ENCODE peak calls at places on chromosome X, in eight cellular contexts. One of them, this sample, is unnamed.

GRCh38 chrX:12975670-12975965 is 708 bp downstream of the TMSB4X start:
- DNase-seq in Panc1: no peak
- DNase-seq in cardiac fibroblast: no peak
- DNase-seq in OCI-LY7: no peak
- DNase-seq in tibial artery: no peak
- DNase-seq in mesothelial cell of epicardium: no peak
- DNase-seq in psoas muscle: peak; percentile 37
- DNase-seq in lower leg skin: no peak
- DNase-seq in this sample: peak; percentile 70

GRCh38 chrX:7334253-7334935 is 186.4 kb upstream of the PUDP start:
- DNase-seq in OCI-LY7: no peak
- DNase-seq in mesothelial cell of epicardium: no peak
- DNase-seq in tibial artery: no peak
- DNase-seq in psoas muscle: no peak
- DNase-seq in cardiac fibroblast: peak; percentile 80
- DNase-seq in Panc1: no peak
- DNase-seq in lower leg skin: no peak
- DNase-seq in this sample: no peak

GRCh38 chrX:27728291-27728690 is 79.5 kb upstream of the MAGEB10 start:
- DNase-seq in Panc1: no peak
- DNase-seq in tibial artery: no peak
- DNase-seq in OCI-LY7: no peak
- DNase-seq in lower leg skin: no peak
- DNase-seq in cardiac fibroblast: peak; percentile 63
- DNase-seq in mesothelial cell of epicardium: no peak
- DNase-seq in psoas muscle: no peak
- DNase-seq in this sample: no peak

GRCh38 chrX:39453847-39454645 is 643.7 kb downstream of the BCOR start:
- DNase-seq in Panc1: no peak
- DNase-seq in lower leg skin: no peak
- DNase-seq in cardiac fibroblast: no peak
- DNase-seq in OCI-LY7: no peak
- DNase-seq in mesothelial cell of epicardium: no peak
- DNase-seq in psoas muscle: no peak
- DNase-seq in tibial artery: no peak
- DNase-seq in this sample: no peak

GRCh38 chrX:136725446-136726104 is 55.2 kb downstream of the ARHGEF6 start:
- DNase-seq in tibial artery: peak; percentile 63
- DNase-seq in OCI-LY7: no peak
- DNase-seq in lower leg skin: peak; percentile 15
- DNase-seq in psoas muscle: peak; percentile 28
- DNase-seq in Panc1: no peak
- DNase-seq in mesothelial cell of epicardium: no peak
- DNase-seq in cardiac fibroblast: peak; percentile 75
- DNase-seq in this sample: no peak

GRCh38 chrX:135086197-135086854 is 34.0 kb downstream of the ETDB start:
- DNase-seq in psoas muscle: no peak
- DNase-seq in lower leg skin: peak; percentile 22
- DNase-seq in OCI-LY7: peak; percentile 71
- DNase-seq in tibial artery: no peak
- DNase-seq in mesothelial cell of epicardium: no peak
- DNase-seq in Panc1: peak; percentile 71
- DNase-seq in cardiac fibroblast: peak; percentile 71
- DNase-seq in this sample: no peak

GRCh38 chrX:126824596-126824995 is 5.1 kb downstream of the PRR32 start:
- DNase-seq in cardiac fibroblast: no peak
- DNase-seq in Panc1: no peak
- DNase-seq in tibial artery: no peak
- DNase-seq in mesothelial cell of epicardium: no peak
- DNase-seq in OCI-LY7: no peak
- DNase-seq in lower leg skin: no peak
- DNase-seq in psoas muscle: no peak
- DNase-seq in this sample: no peak

GRCh38 chrX:3609800-3610199 is 103.6 kb downstream of the PRKX start:
- DNase-seq in lower leg skin: no peak
- DNase-seq in mesothelial cell of epicardium: no peak
- DNase-seq in cardiac fibroblast: peak; percentile 76
- DNase-seq in Panc1: no peak
- DNase-seq in OCI-LY7: no peak
- DNase-seq in psoas muscle: no peak
- DNase-seq in tibial artery: no peak
- DNase-seq in this sample: no peak

GRCh38 chrX:152276277-152276676 is 137.9 kb upstream of the MAGEA10 start:
- DNase-seq in cardiac fibroblast: no peak
- DNase-seq in mesothelial cell of epicardium: no peak
- DNase-seq in psoas muscle: no peak
- DNase-seq in Panc1: no peak
- DNase-seq in tibial artery: no peak
- DNase-seq in lower leg skin: no peak
- DNase-seq in OCI-LY7: no peak
- DNase-seq in this sample: no peak

GRCh38 chrX:29617276-29617675 is 598.1 kb upstream of the MAGEB2 start:
- DNase-seq in lower leg skin: no peak
- DNase-seq in psoas muscle: no peak
- DNase-seq in tibial artery: no peak
- DNase-seq in OCI-LY7: no peak
- DNase-seq in mesothelial cell of epicardium: no peak
- DNase-seq in Panc1: no peak
- DNase-seq in cardiac fibroblast: peak; percentile 77
- DNase-seq in this sample: no peak

GRCh38 chrX:10021461-10022272 is 54.5 kb downstream of the CLDN34 start:
- DNase-seq in lower leg skin: no peak
- DNase-seq in cardiac fibroblast: no peak
- DNase-seq in OCI-LY7: no peak
- DNase-seq in mesothelial cell of epicardium: no peak
- DNase-seq in psoas muscle: no peak
- DNase-seq in tibial artery: no peak
- DNase-seq in Panc1: no peak
- DNase-seq in this sample: no peak

GRCh38 chrX:21926527-21927278 is 13.8 kb upstream of the SMS start:
- DNase-seq in OCI-LY7: no peak
- DNase-seq in mesothelial cell of epicardium: no peak
- DNase-seq in lower leg skin: no peak
- DNase-seq in tibial artery: no peak
- DNase-seq in cardiac fibroblast: peak; percentile 97
- DNase-seq in Panc1: peak; percentile 70
- DNase-seq in psoas muscle: no peak
- DNase-seq in this sample: no peak

GRCh38 chrX:38754102-38754790 is 47.0 kb upstream of the MID1IP1 start:
- DNase-seq in psoas muscle: no peak
- DNase-seq in Panc1: peak; percentile 35
- DNase-seq in tibial artery: peak; percentile 23
- DNase-seq in mesothelial cell of epicardium: no peak
- DNase-seq in lower leg skin: peak; percentile 16
- DNase-seq in cardiac fibroblast: peak; percentile 72
- DNase-seq in OCI-LY7: peak; percentile 48
- DNase-seq in this sample: no peak

GRCh38 chrX:7889680-7890079 is 37.5 kb downstream of the PNPLA4 start:
- DNase-seq in OCI-LY7: no peak
- DNase-seq in tibial artery: no peak
- DNase-seq in mesothelial cell of epicardium: no peak
- DNase-seq in cardiac fibroblast: peak; percentile 21
- DNase-seq in Panc1: no peak
- DNase-seq in psoas muscle: no peak
- DNase-seq in lower leg skin: no peak
- DNase-seq in this sample: no peak

GRCh38 chrX:51641421-51642021 is 22.8 kb upstream of the CENPVL3 start:
- DNase-seq in tibial artery: no peak
- DNase-seq in OCI-LY7: peak; percentile 47
- DNase-seq in Panc1: peak; percentile 5
- DNase-seq in cardiac fibroblast: peak; percentile 65
- DNase-seq in lower leg skin: no peak
- DNase-seq in mesothelial cell of epicardium: no peak
- DNase-seq in psoas muscle: no peak
- DNase-seq in this sample: no peak
- TF ChIP-seq CTCF in tibial artery: no peak
- TF ChIP-seq CTCF in OCI-LY7: peak; percentile 78
- TF ChIP-seq CTCF in Panc1: peak; percentile 69
- TF ChIP-seq CTCF in cardiac fibroblast: peak; percentile 46
- TF ChIP-seq CTCF in lower leg skin: no peak
- TF ChIP-seq CTCF in mesothelial cell of epicardium: peak; percentile 67
- TF ChIP-seq CTCF in psoas muscle: peak; percentile 30
- TF ChIP-seq CTCF in this sample: peak; percentile 75

DNA sequence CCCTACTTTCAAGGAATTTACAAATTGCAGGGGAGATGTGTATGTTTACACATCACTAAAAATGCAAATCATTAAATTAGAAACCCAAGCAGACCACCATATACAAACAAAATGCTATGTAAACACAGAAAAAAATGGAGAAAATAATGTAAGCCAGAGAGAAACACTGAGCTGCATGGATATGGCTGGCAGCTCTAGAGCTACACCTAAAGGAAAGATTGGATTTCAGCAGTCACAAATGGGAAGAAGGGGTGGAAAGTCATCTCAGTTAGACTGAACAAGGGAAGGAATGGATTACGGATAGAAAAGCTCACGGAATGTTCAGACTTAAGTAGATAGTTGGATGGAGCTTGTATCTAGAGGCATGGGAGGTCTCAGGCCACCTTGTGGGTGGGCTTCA is 186.3 kb downstream of the MOSPD2 start:
- DNase-seq in cardiac fibroblast: no peak
- DNase-seq in Panc1: no peak
- DNase-seq in OCI-LY7: no peak
- DNase-seq in tibial artery: no peak
- DNase-seq in lower leg skin: no peak
- DNase-seq in psoas muscle: no peak
- DNase-seq in mesothelial cell of epicardium: no peak
- DNase-seq in this sample: no peak
- TF ChIP-seq CTCF in cardiac fibroblast: no peak
- TF ChIP-seq CTCF in Panc1: no peak
- TF ChIP-seq CTCF in OCI-LY7: no peak
- TF ChIP-seq CTCF in tibial artery: no peak
- TF ChIP-seq CTCF in lower leg skin: no peak
- TF ChIP-seq CTCF in psoas muscle: no peak
- TF ChIP-seq CTCF in mesothelial cell of epicardium: no peak
- TF ChIP-seq CTCF in this sample: no peak

GRCh38 chrX:121579016-121579760 is 531.8 kb downstream of the GLUD2 start:
- DNase-seq in OCI-LY7: peak; percentile 55
- DNase-seq in mesothelial cell of epicardium: no peak
- DNase-seq in Panc1: peak; percentile 1
- DNase-seq in lower leg skin: no peak
- DNase-seq in tibial artery: no peak
- DNase-seq in cardiac fibroblast: peak; percentile 51
- DNase-seq in psoas muscle: no peak
- DNase-seq in this sample: no peak
- TF ChIP-seq CTCF in OCI-LY7: peak; percentile 75
- TF ChIP-seq CTCF in mesothelial cell of epicardium: no peak
- TF ChIP-seq CTCF in Panc1: peak; percentile 20
- TF ChIP-seq CTCF in lower leg skin: no peak
- TF ChIP-seq CTCF in tibial artery: peak; percentile 8
- TF ChIP-seq CTCF in cardiac fibroblast: peak; percentile 17
- TF ChIP-seq CTCF in psoas muscle: peak; percentile 24
- TF ChIP-seq CTCF in this sample: peak; percentile 67

GRCh38 chrX:80285131-80285773 is 135.0 kb upstream of the TENT5D start:
- DNase-seq in Panc1: peak; percentile 2
- DNase-seq in lower leg skin: no peak
- DNase-seq in mesothelial cell of epicardium: no peak
- DNase-seq in tibial artery: no peak
- DNase-seq in OCI-LY7: peak; percentile 3
- DNase-seq in psoas muscle: no peak
- DNase-seq in cardiac fibroblast: peak; percentile 16
- DNase-seq in this sample: no peak
- TF ChIP-seq CTCF in Panc1: peak; percentile 69
- TF ChIP-seq CTCF in lower leg skin: no peak
- TF ChIP-seq CTCF in mesothelial cell of epicardium: no peak
- TF ChIP-seq CTCF in tibial artery: no peak
- TF ChIP-seq CTCF in OCI-LY7: peak; percentile 66
- TF ChIP-seq CTCF in psoas muscle: peak; percentile 27
- TF ChIP-seq CTCF in cardiac fibroblast: peak; percentile 29
- TF ChIP-seq CTCF in this sample: peak; percentile 72

DNA sequence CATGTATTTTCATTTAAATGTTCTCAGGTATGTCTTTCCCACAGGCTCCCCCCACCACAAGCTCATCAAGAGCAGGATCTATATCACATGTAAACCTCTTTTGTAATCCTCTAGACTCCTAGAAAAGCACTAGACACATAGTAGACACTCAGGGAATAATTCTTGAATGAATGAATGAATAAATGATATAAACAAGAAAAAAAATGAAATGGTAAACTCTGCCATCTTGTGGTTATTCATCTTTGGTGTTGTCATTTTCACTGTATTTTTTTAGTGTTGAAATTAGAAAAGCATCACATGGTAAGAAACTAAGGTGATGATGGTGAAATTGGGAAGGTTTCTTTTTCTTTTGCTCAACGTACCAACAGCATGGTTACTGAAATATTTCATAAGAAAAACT is 34.2 kb upstream of the C1GALT1C1 start:
- DNase-seq in psoas muscle: no peak
- DNase-seq in mesothelial cell of epicardium: no peak
- DNase-seq in Panc1: peak; percentile 32
- DNase-seq in lower leg skin: no peak
- DNase-seq in cardiac fibroblast: peak; percentile 61
- DNase-seq in OCI-LY7: peak; percentile 49
- DNase-seq in tibial artery: no peak
- DNase-seq in this sample: no peak
- TF ChIP-seq CTCF in psoas muscle: peak; percentile 24
- TF ChIP-seq CTCF in mesothelial cell of epicardium: peak; percentile 52
- TF ChIP-seq CTCF in Panc1: peak; percentile 31
- TF ChIP-seq CTCF in lower leg skin: no peak
- TF ChIP-seq CTCF in cardiac fibroblast: no peak
- TF ChIP-seq CTCF in OCI-LY7: peak; percentile 75
- TF ChIP-seq CTCF in tibial artery: peak; percentile 7
- TF ChIP-seq CTCF in this sample: peak; percentile 46

GRCh38 chrX:111100191-111100590 is 4.2 kb downstream of the PAK3 start:
- DNase-seq in Panc1: no peak
- DNase-seq in OCI-LY7: peak; percentile 25
- DNase-seq in psoas muscle: no peak
- DNase-seq in tibial artery: no peak
- DNase-seq in cardiac fibroblast: peak; percentile 36
- DNase-seq in mesothelial cell of epicardium: no peak
- DNase-seq in lower leg skin: no peak
- DNase-seq in this sample: no peak
- TF ChIP-seq CTCF in Panc1: peak; percentile 72
- TF ChIP-seq CTCF in OCI-LY7: peak; percentile 66
- TF ChIP-seq CTCF in psoas muscle: no peak
- TF ChIP-seq CTCF in tibial artery: peak; percentile 24
- TF ChIP-seq CTCF in cardiac fibroblast: peak; percentile 28
- TF ChIP-seq CTCF in mesothelial cell of epicardium: peak; percentile 52
- TF ChIP-seq CTCF in lower leg skin: no peak
- TF ChIP-seq CTCF in this sample: peak; percentile 80

GRCh38 chrX:16807548-16807947 is 21.3 kb downstream of the TXLNG start:
- DNase-seq in lower leg skin: no peak
- DNase-seq in cardiac fibroblast: peak; percentile 43
- DNase-seq in tibial artery: no peak
- DNase-seq in Panc1: no peak
- DNase-seq in psoas muscle: no peak
- DNase-seq in mesothelial cell of epicardium: no peak
- DNase-seq in OCI-LY7: no peak
- DNase-seq in this sample: no peak
- TF ChIP-seq CTCF in lower leg skin: no peak
- TF ChIP-seq CTCF in cardiac fibroblast: peak; percentile 56
- TF ChIP-seq CTCF in tibial artery: no peak
- TF ChIP-seq CTCF in Panc1: no peak
- TF ChIP-seq CTCF in psoas muscle: peak; percentile 32
- TF ChIP-seq CTCF in mesothelial cell of epicardium: no peak
- TF ChIP-seq CTCF in OCI-LY7: no peak
- TF ChIP-seq CTCF in this sample: peak; percentile 50

This sample was measured in type B pancreatic cell.